ENCODE peak calls at places on chromosome 5, in six cellular contexts. N is CD4-positive, CD25-positive, alpha-beta regulatory T cell; H is T-helper 1 cell; M is NCI-H146; E is HFF-Myc; A is left ventricle myocardium inferior. C is an unnamed sample.

GRCh38 chr5:72752909-72753308 is 63.6 kb upstream of the TNPO1 start:
- DNase-seq in N (no peak), M (no peak), H (no peak), A (no peak), E (no peak), C (no peak)

GRCh38 chr5:149824851-149825250 is 94.7 kb downstream of the PPARGC1B start:
- DNase-seq in E (no peak), M (no peak), N (no peak), A (peak; percentile 49), H (no peak), C (no peak)

GRCh38 chr5:172110921-172111873 is 76.8 kb downstream of the STK10 start:
- DNase-seq in A (no peak), H (peak; percentile 61), N (peak; percentile 91), M (no peak), E (no peak), C (no peak)

GRCh38 chr5:69368458-69369368 is 607 bp downstream of the AK6 start:
- DNase-seq in A (no peak), M (peak; percentile 52), H (no peak), E (no peak), N (peak; percentile 49), C (no peak)

GRCh38 chr5:32157078-32157477 is 17.0 kb downstream of the GOLPH3 start:
- DNase-seq in A (no peak), H (no peak), E (no peak), M (no peak), N (no peak), C (no peak)

GRCh38 chr5:132640613-132641012 is 17.4 kb upstream of the IL13 start:
- DNase-seq in M (no peak), H (no peak), E (no peak), A (no peak), N (no peak), C (no peak)

GRCh38 chr5:34564706-34565235 is 91.4 kb upstream of the RAI14 start:
- DNase-seq in N (no peak), M (no peak), H (no peak), E (no peak), A (peak; percentile 17), C (peak; percentile 45)

GRCh38 chr5:109455598-109456096 is 45.9 kb upstream of the PJA2 start:
- DNase-seq in N (peak; percentile 37), M (no peak), A (no peak), E (peak; percentile 80), H (no peak), C (no peak)

GRCh38 chr5:27328480-27328879 is 290.1 kb upstream of the CDH9 start:
- DNase-seq in A (no peak), E (no peak), N (no peak), M (no peak), H (no peak), C (no peak)

GRCh38 chr5:101136454-101136853 is 233.4 kb upstream of the ST8SIA4 start:
- DNase-seq in H (no peak), A (no peak), M (no peak), N (no peak), E (no peak), C (no peak)

GRCh38 chr5:10366310-10367297 is 13.1 kb downstream of the MARCHF6 start:
- DNase-seq in H (no peak), N (no peak), E (no peak), A (no peak), M (no peak), C (no peak)

GRCh38 chr5:63822633-63823032 is 139.6 kb downstream of the HTR1A start:
- DNase-seq in A (no peak), H (no peak), E (no peak), M (no peak), N (no peak), C (no peak)

GRCh38 chr5:158456756-158457155 is 597.8 kb upstream of the CLINT1 start:
- DNase-seq in N (no peak), H (no peak), A (no peak), E (peak; percentile 93), M (no peak), C (peak; percentile 36)

GRCh38 chr5:68074048-68074632 is 141.4 kb upstream of the PIK3R1 start:
- DNase-seq in N (no peak), E (no peak), M (peak; percentile 91), H (no peak), A (no peak), C (no peak)

GRCh38 chr5:96432245-96433065 is 593 bp downstream of the PCSK1 start:
- DNase-seq in H (no peak), N (no peak), A (no peak), E (no peak), M (peak; percentile 58), C (no peak)

GRCh38 chr5:107092695-107093094 is 578.0 kb downstream of the EFNA5 start:
- DNase-seq in N (no peak), A (no peak), E (no peak), H (no peak), M (no peak), C (no peak)

GRCh38 chr5:107431998-107432397 is 238.7 kb downstream of the EFNA5 start:
- DNase-seq in N (no peak), M (no peak), H (no peak), E (no peak), A (no peak), C (no peak)

GRCh38 chr5:150655221-150655620 is 5.8 kb upstream of the MYOZ3 start:
- DNase-seq in E (no peak), N (no peak), A (no peak), M (no peak), H (no peak), C (no peak)

GRCh38 chr5:158857376-158857775 is 242.3 kb downstream of the EBF1 start:
- DNase-seq in E (no peak), A (no peak), N (no peak), M (no peak), H (no peak), C (no peak)

GRCh38 chr5:150112211-150113046 is 26.1 kb upstream of the CSF1R start:
- DNase-seq in E (peak; percentile 50), A (peak; percentile 52), N (no peak), H (no peak), M (no peak), C (no peak)

GRCh38 chr5:173420108-173420507 is 91.9 kb upstream of the STC2 start:
- DNase-seq in H (no peak), M (no peak), E (no peak), N (no peak), A (no peak), C (no peak)

GRCh38 chr5:1167361-1167727 is 34.1 kb upstream of the SLC6A19 start:
- DNase-seq in A (no peak), H (no peak), M (no peak), N (no peak), E (no peak), C (no peak)

GRCh38 chr5:176823076-176823481 is 12.7 kb downstream of the UNC5A start:
- DNase-seq in H (no peak), M (no peak), N (no peak), A (no peak), E (no peak), C (no peak)

GRCh38 chr5:78387468-78388153 is 27.2 kb downstream of the SCAMP1 start:
- DNase-seq in A (no peak), N (no peak), H (no peak), E (no peak), M (no peak), C (no peak)

GRCh38 chr5:174736351-174736721 is 12.0 kb downstream of the MSX2 start:
- DNase-seq in N (no peak), H (no peak), A (no peak), M (no peak), E (no peak), C (no peak)

GRCh38 chr5:94856257-94856656 is 237.8 kb downstream of the SLF1 start:
- DNase-seq in H (no peak), M (no peak), N (no peak), A (no peak), E (no peak), C (no peak)

GRCh38 chr5:172688735-172689572 is 47.9 kb downstream of the NEURL1B start:
- DNase-seq in A (peak; percentile 58), H (no peak), M (no peak), E (no peak), N (peak; percentile 56), C (no peak)

GRCh38 chr5:156109317-156110023 is 217.5 kb upstream of the SGCD start:
- DNase-seq in M (no peak), A (no peak), N (no peak), E (no peak), H (no peak), C (no peak)

GRCh38 chr5:28707706-28708105 is 1669.3 kb upstream of the CDH9 start:
- DNase-seq in M (no peak), A (no peak), H (no peak), N (no peak), E (no peak), C (no peak)

C was measured in heart left ventricle.